ENCODE peak calls at places on chromosomes 2 and 18, in six cellular contexts. F is NT2/D1; G is DMS53; D is CD8-positive, alpha-beta memory T cell; K is GM23338; Z is skeletal muscle cell. T is an unnamed sample.

GRCh38 chr2:6826081-6826913 is 39.4 kb downstream of the CMPK2 start:
- DNase-seq in F (peak), G (peak), D (peak), K (peak), Z (peak), T (peak)

GRCh38 chr2:146997488-146997887 is 847.3 kb upstream of the ACVR2A start:
- DNase-seq in F (no peak), G (no peak), D (no peak), K (no peak), Z (no peak), T (no peak)

GRCh38 chr2:133459590-133459989 is 108.7 kb downstream of the NCKAP5 start:
- DNase-seq in F (no peak), G (no peak), D (no peak), K (no peak), Z (no peak), T (no peak)

GRCh38 chr2:216014006-216014405 is 655 bp upstream of the MREG start:
- DNase-seq in F (no peak), G (no peak), D (no peak), K (no peak), Z (no peak), T (no peak)

GRCh38 chr2:109153005-109153404 is 24.0 kb downstream of the SH3RF3 start:
- DNase-seq in F (no peak), G (no peak), D (no peak), K (no peak), Z (no peak), T (no peak)

GRCh38 chr2:29923110-29923721 is 1.8 kb upstream of the ALK start:
- DNase-seq in F (no peak), G (peak), D (peak), K (peak), Z (peak), T (peak)

GRCh38 chr2:126655066-126655465 is 892 bp upstream of the GYPC start:
- DNase-seq in F (no peak), G (no peak), D (no peak), K (no peak), Z (no peak), T (no peak)

GRCh38 chr2:191597186-191597751 is 80.7 kb upstream of the NABP1 start:
- DNase-seq in F (no peak), G (no peak), D (no peak), K (no peak), Z (no peak), T (no peak)

GRCh38 chr18:40676676-40677075 is 1278.4 kb upstream of the PIK3C3 start:
- DNase-seq in F (no peak), G (no peak), D (no peak), K (no peak), Z (peak), T (no peak)

GRCh38 chr2:228927028-228928010 is 343.8 kb downstream of the PID1 start:
- DNase-seq in F (no peak), G (peak), D (no peak), K (no peak), Z (no peak), T (no peak)

GRCh38 chr18:79583426-79583825 is 96.2 kb upstream of the CTDP1 start:
- DNase-seq in F (no peak), G (no peak), D (no peak), K (no peak), Z (no peak), T (no peak)

GRCh38 chr2:210399440-210400041 is 77.0 kb downstream of the LANCL1 start:
- DNase-seq in F (no peak), G (peak), D (no peak), K (no peak), Z (no peak), T (no peak)

GRCh38 chr2:128589681-128590080 is 271.0 kb upstream of the HS6ST1 start:
- DNase-seq in F (no peak), G (no peak), D (no peak), K (peak), Z (no peak), T (no peak)

GRCh38 chr2:10225291-10226031 is 77.2 kb upstream of the HPCAL1 start:
- DNase-seq in F (no peak), G (no peak), D (no peak), K (peak), Z (no peak), T (no peak)

GRCh38 chr18:27785815-27786537 is 391.0 kb downstream of the CDH2 start:
- DNase-seq in F (no peak), G (peak), D (no peak), K (peak), Z (no peak), T (no peak)

GRCh38 chr2:138956116-138956515 is 175.9 kb upstream of the NXPH2 start:
- DNase-seq in F (no peak), G (no peak), D (no peak), K (peak), Z (no peak), T (no peak)

GRCh38 chr18:23502516-23503037 is 734 bp upstream of the RMC1 start:
- DNase-seq in F (no peak), G (peak), D (no peak), K (no peak), Z (no peak), T (no peak)

GRCh38 chr18:49531678-49532153 is 30.1 kb upstream of the LIPG start:
- DNase-seq in F (no peak), G (no peak), D (no peak), K (no peak), Z (no peak), T (no peak)

GRCh38 chr2:69742170-69742952 is 427 bp downstream of the ANXA4 start:
- DNase-seq in F (no peak), G (peak), D (no peak), K (peak), Z (no peak), T (no peak)

GRCh38 chr2:210756821-210757220 is 200.4 kb downstream of the CPS1 start:
- DNase-seq in F (no peak), G (peak), D (no peak), K (no peak), Z (no peak), T (no peak)

T was measured in T-helper 9 cell.